ENCODE peak calls at places on chromosomes 16 and 17, in five cellular contexts. M is mucosa of descending colon, U is lower leg skin, S is lung, Y is uterus. D is an unnamed sample.

GRCh38 chr17:83103200-83103937 is 24.0 kb downstream of the METRNL start:
- DNase-seq in M (peak; percentile 78), U (no peak), S (no peak), Y (peak; percentile 85), D (no peak)

GRCh38 chr17:78988152-78988551 is 8.4 kb upstream of the LGALS3BP start:
- DNase-seq in S (no peak), Y (no peak), U (no peak), M (no peak), D (no peak)

GRCh38 chr17:37752482-37752881 is 7.6 kb upstream of the HNF1B start:
- DNase-seq in M (peak; percentile 34), Y (no peak), S (no peak), U (no peak), D (no peak)

GRCh38 chr16:50955311-50955710 is 195.8 kb downstream of the SALL1 start:
- DNase-seq in U (no peak), M (no peak), S (no peak), Y (no peak), D (no peak)

GRCh38 chr17:60447375-60447774 is 25.1 kb downstream of the CHCT1 start:
- DNase-seq in S (no peak), Y (no peak), U (peak; percentile 26), M (no peak), D (no peak)

GRCh38 chr16:76749780-76750375 is 441.1 kb upstream of the MON1B start:
- DNase-seq in Y (no peak), S (no peak), M (no peak), U (no peak), D (no peak)

GRCh38 chr17:17084317-17084835 is 42.1 kb downstream of the MPRIP start:
- DNase-seq in S (no peak), M (no peak), U (peak; percentile 56), Y (no peak), D (no peak)

GRCh38 chr17:1231456-1231855 is 38.8 kb upstream of the BHLHA9 start:
- DNase-seq in M (peak; percentile 77), Y (peak; percentile 36), S (peak; percentile 42), U (peak; percentile 94), D (no peak)

GRCh38 chr16:19135896-19136438 is 22.2 kb downstream of the ITPRIPL2 start:
- DNase-seq in S (peak; percentile 49), U (peak; percentile 90), M (peak; percentile 92), Y (no peak), D (no peak)

GRCh38 chr17:21294321-21295035 is 10.0 kb downstream of the MAP2K3 start:
- DNase-seq in M (no peak), S (no peak), U (no peak), Y (no peak), D (no peak)

GRCh38 chr17:61461586-61461966 is 9.4 kb downstream of the TBX4 start:
- DNase-seq in Y (no peak), S (no peak), M (no peak), U (no peak), D (no peak)

GRCh38 chr17:79540306-79540705 is 70.5 kb downstream of the RBFOX3 start:
- DNase-seq in Y (no peak), M (no peak), S (no peak), U (no peak), D (no peak)

GRCh38 chr16:80931985-80932720 is 74.5 kb downstream of the CMC2 start:
- DNase-seq in S (peak; percentile 42), M (peak; percentile 51), U (peak; percentile 88), Y (peak; percentile 64), D (peak; percentile 28)
- TF ChIP-seq CTCF in S (no peak), M (no peak), U (no peak), Y (no peak), D (no peak)

DNA sequence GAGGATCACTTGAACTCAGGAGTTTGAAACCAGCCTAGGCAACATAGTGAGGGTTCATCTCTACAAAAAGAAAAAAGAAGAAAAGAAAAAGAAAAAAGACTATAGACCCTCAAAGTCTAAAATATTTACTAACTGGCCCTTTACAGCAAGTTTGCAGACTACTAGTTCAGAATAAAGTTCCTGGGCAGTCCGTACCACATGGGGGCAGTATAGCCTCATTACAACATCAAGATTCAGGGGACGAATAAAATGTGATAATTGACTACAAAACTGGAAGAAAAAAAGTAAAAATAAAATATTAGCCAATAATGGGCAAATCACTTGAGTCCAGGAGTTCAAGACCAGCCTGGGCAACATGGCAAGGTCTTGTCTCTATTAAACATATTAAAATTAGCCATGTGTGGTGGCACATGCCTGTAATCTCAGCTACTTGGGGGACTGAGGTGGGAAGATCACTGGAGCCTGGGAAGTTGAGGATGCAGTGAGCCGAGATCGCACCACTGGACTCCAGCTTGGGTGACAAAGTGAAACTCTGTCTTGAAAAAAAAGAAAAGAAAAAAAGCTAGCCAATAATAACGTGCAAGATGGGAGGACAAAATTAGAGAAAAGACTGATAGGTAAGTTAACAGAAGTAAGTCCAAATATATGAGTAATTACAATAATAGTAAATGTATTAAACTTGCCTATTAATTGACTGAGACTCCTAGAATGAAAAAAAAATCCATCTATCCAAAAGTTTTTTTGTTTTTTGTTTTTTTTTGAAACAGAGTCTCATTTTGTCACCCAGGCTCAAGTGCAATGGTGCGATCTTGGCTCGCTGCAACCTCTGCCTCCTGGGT is 129.4 kb upstream of the SEC14L1 start:
- DNase-seq in S (no peak), U (no peak), Y (no peak), M (peak; percentile 80), D (no peak)
- TF ChIP-seq CTCF in S (peak; percentile 28), U (no peak), Y (peak; percentile 13), M (peak; percentile 20), D (peak; percentile 93)

GRCh38 chr17:81480140-81480917 is 32.3 kb downstream of the ACTG1 start:
- DNase-seq in U (no peak), M (no peak), Y (no peak), S (no peak), D (no peak)
- TF ChIP-seq CTCF in U (no peak), M (no peak), Y (no peak), S (no peak), D (no peak)

GRCh38 chr16:10314317-10314716 is 71.5 kb upstream of the ATF7IP2 start:
- DNase-seq in S (no peak), U (peak; percentile 13), M (no peak), Y (no peak), D (no peak)

GRCh38 chr16:10312023-10312422 is 73.8 kb upstream of the ATF7IP2 start:
- DNase-seq in U (no peak), Y (no peak), M (no peak), S (no peak), D (no peak)

GRCh38 chr16:10317425-10318001 is 68.3 kb upstream of the ATF7IP2 start:
- DNase-seq in Y (no peak), U (no peak), S (no peak), M (no peak), D (no peak)

GRCh38 chr16:10312784-10313724 is 72.8 kb upstream of the ATF7IP2 start:
- DNase-seq in Y (no peak), M (no peak), U (peak; percentile 61), S (no peak), D (no peak)

DNA sequence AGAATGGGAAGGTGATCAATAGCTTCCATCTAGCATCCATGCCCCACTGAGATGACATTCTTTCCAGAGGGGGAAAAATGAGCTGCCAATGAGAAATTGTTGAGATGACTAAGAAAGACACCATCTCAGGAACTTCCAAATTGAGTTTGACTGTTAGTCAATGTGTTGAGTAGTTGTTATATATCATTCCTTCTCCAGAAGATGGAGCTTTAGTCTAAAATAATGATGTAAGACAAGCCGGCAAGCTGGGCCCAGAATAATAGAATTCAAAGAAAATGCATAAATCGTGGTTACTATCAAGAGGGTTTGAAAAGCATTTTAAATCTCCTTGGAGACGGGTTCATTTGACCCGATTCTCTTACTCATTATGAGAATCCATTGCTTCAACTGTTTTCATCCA is 71.0 kb upstream of the ATF7IP2 start:
- DNase-seq in Y (no peak), S (no peak), M (no peak), U (no peak), D (no peak)
- TF ChIP-seq CTCF in Y (peak; percentile 9), S (no peak), M (no peak), U (no peak), D (no peak)

GRCh38 chr17:57110152-57110542 is 25.1 kb downstream of the AKAP1 start:
- DNase-seq in U (no peak), Y (peak; percentile 40), S (no peak), M (no peak), D (no peak)

GRCh38 chr17:57108656-57109392 is 23.8 kb downstream of the AKAP1 start:
- DNase-seq in M (peak; percentile 72), U (no peak), Y (no peak), S (no peak), D (no peak)

GRCh38 chr17:57111386-57111785 is 26.3 kb downstream of the AKAP1 start:
- DNase-seq in U (no peak), S (no peak), Y (no peak), M (no peak), D (no peak)

GRCh38 chr17:57110579-57111367 is 25.7 kb downstream of the AKAP1 start:
- DNase-seq in U (no peak), M (no peak), S (no peak), Y (no peak), D (no peak)

DNA sequence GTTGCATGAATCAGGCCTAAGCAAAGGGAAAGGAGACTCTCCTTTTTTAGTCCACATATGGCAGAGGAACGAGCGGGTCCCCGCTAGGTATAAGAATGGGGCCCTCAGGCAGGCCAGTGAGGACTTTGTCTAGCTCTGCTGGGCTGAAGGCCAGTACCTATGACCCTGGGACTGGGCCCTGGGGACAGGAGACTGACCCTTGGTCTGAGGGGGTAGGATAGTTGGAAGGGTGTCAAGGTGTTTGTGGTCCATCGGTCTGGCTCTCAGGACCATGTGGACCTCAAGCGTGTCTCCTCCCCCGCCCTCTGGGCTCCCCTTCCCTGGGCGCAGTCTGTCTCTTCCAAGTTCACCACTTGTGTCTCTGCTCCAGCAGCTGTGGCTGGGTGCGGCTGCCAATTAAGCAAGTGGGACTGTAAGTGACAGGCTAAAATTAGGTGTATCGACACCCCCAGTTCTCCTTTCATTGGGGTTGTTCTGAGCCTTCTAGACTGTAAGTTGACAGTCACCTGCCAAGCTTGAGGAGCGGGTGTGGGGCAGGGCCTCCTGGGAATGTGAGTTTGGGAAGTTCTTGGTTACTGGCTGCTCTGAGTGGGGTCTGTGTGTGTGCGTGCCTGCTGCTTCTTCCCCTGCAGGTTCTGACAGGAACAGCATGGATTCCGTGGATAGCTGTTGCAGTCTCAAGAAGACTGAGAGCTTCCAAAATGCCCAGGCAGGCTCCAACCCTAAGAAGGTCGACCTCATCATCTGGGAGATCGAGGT is 24.5 kb downstream of the AKAP1 start:
- DNase-seq in S (no peak), U (no peak), M (peak; percentile 65), Y (no peak), D (no peak)
- TF ChIP-seq CTCF in S (no peak), U (no peak), M (no peak), Y (no peak), D (no peak)

GRCh38 chr16:20624882-20625807 is 49.0 kb upstream of the ACSM2B start:
- DNase-seq in Y (no peak), M (no peak), U (no peak), S (no peak), D (no peak)
- TF ChIP-seq CTCF in Y (no peak), M (no peak), U (no peak), S (no peak), D (peak; percentile 21)

DNA sequence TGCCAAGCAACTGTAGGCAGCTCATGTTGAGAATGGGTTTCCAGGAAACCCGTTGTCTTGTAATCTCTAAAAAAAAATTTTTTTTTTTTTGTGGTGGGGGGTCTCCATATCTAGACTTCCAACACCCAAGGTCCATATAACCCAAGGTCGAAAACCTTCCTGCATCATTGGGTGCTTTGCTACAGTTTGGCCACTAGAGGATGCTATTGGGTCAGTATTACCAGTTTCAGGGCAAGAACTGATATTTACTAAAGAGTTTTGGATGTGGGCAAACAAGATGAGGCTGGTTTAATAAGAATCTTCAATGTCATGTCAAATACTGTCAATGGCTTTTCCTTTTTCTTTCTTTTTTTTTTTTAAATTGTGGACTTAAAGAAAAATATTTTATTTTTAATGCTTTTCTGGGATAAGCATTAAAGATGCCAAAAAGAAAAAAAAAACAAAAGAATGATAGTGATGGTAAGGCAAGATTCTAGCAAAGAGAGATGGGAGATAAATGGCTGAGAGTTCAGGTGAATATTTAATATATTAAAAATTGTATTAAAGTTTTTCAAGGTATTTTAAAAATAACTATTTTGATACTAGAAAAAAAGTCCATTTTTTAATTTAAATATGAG is 62.2 kb downstream of the DHRS7C start:
- DNase-seq in Y (no peak), S (no peak), U (no peak), M (peak; percentile 21), D (peak; percentile 18)
- TF ChIP-seq CTCF in Y (peak; percentile 92), S (peak; percentile 91), U (peak; percentile 86), M (peak; percentile 78), D (peak; percentile 74)

D was measured in D721Med.